ENCODE peak calls at places on chromosome 7, in nine cellular contexts. T is H1, K is HCT116, W is transverse colon, R is HepG2, G is endothelial cell of umbilical vein, I is sigmoid colon, P is breast epithelium, U is suprapubic skin. Y is an unnamed sample.

GRCh38 chr7:106462365-106462859 is 177.6 kb upstream of the NAMPT start:
- DNase-seq in W (no peak), K (no peak), G (peak), I (no peak), U (no peak), T (no peak), R (peak), P (no peak), Y (no peak)

GRCh38 chr7:124667312-124667711 is 98.3 kb downstream of the GPR37 start:
- DNase-seq in G (no peak), U (no peak), P (no peak), T (no peak), I (no peak), K (no peak), R (no peak), W (no peak), Y (no peak)

GRCh38 chr7:104093127-104093526 is 103.7 kb upstream of the RELN start:
- DNase-seq in T (no peak), I (no peak), W (no peak), G (no peak), K (no peak), R (no peak), P (no peak), U (no peak), Y (no peak)

GRCh38 chr7:35555934-35556333 is 139.0 kb downstream of the HERPUD2 start:
- DNase-seq in G (no peak), U (no peak), R (peak), P (no peak), T (no peak), W (no peak), K (no peak), I (no peak), Y (no peak)

GRCh38 chr7:81672872-81673271 is 97.0 kb downstream of the HGF start:
- DNase-seq in U (no peak), G (no peak), P (no peak), T (no peak), R (no peak), W (no peak), K (no peak), I (no peak), Y (no peak)

GRCh38 chr7:51237727-51238126 is 78.9 kb downstream of the COBL start:
- DNase-seq in G (no peak), U (no peak), P (no peak), W (no peak), I (no peak), K (no peak), R (no peak), T (no peak), Y (no peak)

GRCh38 chr7:128176696-128177095 is 64.4 kb upstream of the LEP start:
- DNase-seq in P (no peak), G (no peak), U (no peak), I (no peak), R (no peak), K (no peak), W (no peak), T (no peak), Y (no peak)

GRCh38 chr7:157520249-157520648 is 183.4 kb downstream of the DNAJB6 start:
- DNase-seq in I (peak), P (peak), R (no peak), G (no peak), K (no peak), T (peak), W (no peak), U (no peak), Y (peak)

GRCh38 chr7:1160665-1161010 is 642 bp upstream of the ZFAND2A start:
- DNase-seq in U (no peak), K (no peak), G (no peak), R (peak), P (no peak), W (peak), I (no peak), T (no peak), Y (peak)

GRCh38 chr7:155104913-155105312 is 34.8 kb downstream of the HTR5A start:
- DNase-seq in I (no peak), T (no peak), P (no peak), G (no peak), K (no peak), W (peak), U (no peak), R (no peak), Y (no peak)

GRCh38 chr7:149209518-149210269 is 14.3 kb downstream of the ZNF282 start:
- DNase-seq in K (peak), I (no peak), U (no peak), W (peak), T (peak), G (peak), R (peak), P (no peak), Y (no peak)

GRCh38 chr7:23204241-23204640 is 22.4 kb downstream of the NUP42 start:
- DNase-seq in K (no peak), T (no peak), I (no peak), W (no peak), R (no peak), U (no peak), P (no peak), G (no peak), Y (no peak)

GRCh38 chr7:126574838-126575250 is 677.9 kb downstream of the GRM8 start:
- DNase-seq in R (no peak), P (no peak), U (no peak), K (peak), T (no peak), W (no peak), G (no peak), I (no peak), Y (no peak)

GRCh38 chr7:90923576-90923975 is 327.5 kb downstream of the CDK14 start:
- DNase-seq in W (no peak), R (no peak), K (no peak), I (no peak), G (no peak), T (no peak), U (no peak), P (no peak), Y (no peak)

GRCh38 chr7:105097619-105098018 is 83.6 kb downstream of the KMT2E start:
- DNase-seq in K (no peak), U (no peak), T (no peak), P (no peak), W (no peak), R (no peak), I (no peak), G (peak), Y (no peak)

GRCh38 chr7:104196161-104196560 is 11.7 kb downstream of the ORC5 start:
- DNase-seq in I (no peak), P (no peak), G (peak), T (no peak), R (no peak), W (no peak), U (no peak), K (no peak), Y (no peak)

GRCh38 chr7:82609746-82610145 is 166.2 kb upstream of the CACNA2D1 start:
- DNase-seq in G (no peak), I (no peak), U (no peak), P (no peak), K (no peak), R (no peak), W (no peak), T (no peak), Y (no peak)

GRCh38 chr7:43729214-43729923 is at the start of gene COA1:
- DNase-seq in I (peak), R (peak), W (peak), T (peak), K (peak), U (peak), G (peak), P (peak), Y (peak)
- TF ChIP-seq CTCF in I (no peak), R (no peak), W (peak), T (no peak), K (no peak), U (no peak), G (no peak), P (peak), Y (peak)

GRCh38 chr7:76049295-76049694 is 1.4 kb downstream of the MDH2 start:
- DNase-seq in I (no peak), U (no peak), K (no peak), P (no peak), R (no peak), W (no peak), G (no peak), T (no peak), Y (no peak)
- TF ChIP-seq POLR2A in I (no peak), U (no peak), K (no peak), P (no peak), R (no peak), W (no peak), G (no peak), T (no peak), Y (no peak)

GRCh38 chr7:132065193-132065972 is 509.0 kb upstream of the PODXL start:
- DNase-seq in W (peak), G (peak), P (no peak), I (peak), U (no peak), K (peak), T (no peak), R (no peak), Y (no peak)
- TF ChIP-seq POLR2AphosphoS5 in W (peak), G (peak), P (no peak), I (peak), U (no peak), K (no peak), T (no peak), R (no peak), Y (no peak)

DNA sequence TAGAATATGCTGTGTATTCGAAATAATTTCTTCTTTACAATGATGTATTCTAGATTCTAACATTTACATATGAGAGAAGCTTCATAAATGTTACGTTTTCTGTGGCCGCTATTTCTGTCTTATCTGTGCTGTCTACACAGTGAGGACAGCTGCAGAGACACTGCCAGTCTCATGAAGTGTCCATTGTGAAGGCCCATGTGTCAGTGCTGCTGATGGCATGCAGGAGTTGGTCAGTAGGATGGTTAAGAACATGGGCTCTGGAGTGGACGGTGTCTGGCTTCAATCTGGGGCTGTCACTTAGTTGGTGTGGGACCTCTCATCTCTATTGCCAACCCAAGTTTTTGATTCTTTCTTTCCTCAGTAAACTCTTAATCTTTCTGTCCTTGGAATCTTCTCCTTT is 137.3 kb downstream of the SDK1 start:
- DNase-seq in T (no peak), G (no peak), K (no peak), W (no peak), U (no peak), P (no peak), R (no peak), I (no peak), Y (no peak)
- TF ChIP-seq CTCF in T (no peak), G (no peak), K (no peak), W (no peak), U (no peak), P (no peak), R (no peak), I (no peak), Y (no peak)

DNA sequence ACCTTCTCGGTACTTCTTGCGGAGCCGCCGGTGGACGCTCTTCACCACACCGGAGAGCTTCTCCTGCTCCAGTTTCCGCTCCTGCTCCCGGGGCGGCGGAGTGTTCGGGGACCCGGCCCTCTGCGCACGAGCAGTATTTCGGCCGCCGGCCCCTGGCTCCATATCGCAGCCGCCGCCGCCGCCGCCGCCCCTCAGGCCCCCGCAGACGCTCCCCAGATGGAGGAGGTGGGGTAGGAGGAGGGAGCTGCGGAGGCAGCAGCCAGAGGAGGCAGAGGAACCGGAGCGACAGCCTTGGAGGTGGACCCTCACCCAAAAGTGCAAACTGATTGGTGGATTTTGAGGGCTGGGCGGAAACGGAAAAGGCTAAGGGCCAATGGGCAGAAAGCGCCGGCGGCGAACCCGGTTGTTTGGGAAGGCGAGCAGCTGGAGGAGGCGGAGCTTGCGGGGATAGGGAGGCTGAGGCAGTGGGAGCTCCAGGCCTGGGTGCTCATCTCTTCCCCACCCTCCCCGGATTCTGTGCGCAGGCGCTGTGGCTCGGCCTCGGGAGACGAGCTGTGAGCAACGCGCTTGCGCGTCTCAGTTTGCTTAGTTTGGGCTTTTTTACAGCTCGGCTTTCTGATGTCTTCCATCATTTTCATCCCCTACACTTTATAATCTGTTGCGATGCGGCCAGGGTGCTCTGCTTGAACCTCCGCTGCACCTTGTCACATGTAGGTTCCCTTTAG is 146.9 kb downstream of the GPR85 start:
- DNase-seq in R (peak), I (peak), T (peak), U (peak), K (peak), W (peak), G (peak), P (peak), Y (peak)
- TF ChIP-seq POLR2A in R (peak), I (peak), T (no peak), U (no peak), K (peak), W (peak), G (peak), P (peak), Y (peak)

GRCh38 chr7:73852500-73852899 is 8.5 kb upstream of the TMEM270 start:
- DNase-seq in P (no peak), U (no peak), T (no peak), W (no peak), K (no peak), G (no peak), I (no peak), R (no peak), Y (no peak)
- TF ChIP-seq POLR2AphosphoS5 in P (no peak), U (no peak), T (no peak), W (no peak), K (no peak), G (no peak), I (no peak), R (no peak), Y (no peak)

DNA sequence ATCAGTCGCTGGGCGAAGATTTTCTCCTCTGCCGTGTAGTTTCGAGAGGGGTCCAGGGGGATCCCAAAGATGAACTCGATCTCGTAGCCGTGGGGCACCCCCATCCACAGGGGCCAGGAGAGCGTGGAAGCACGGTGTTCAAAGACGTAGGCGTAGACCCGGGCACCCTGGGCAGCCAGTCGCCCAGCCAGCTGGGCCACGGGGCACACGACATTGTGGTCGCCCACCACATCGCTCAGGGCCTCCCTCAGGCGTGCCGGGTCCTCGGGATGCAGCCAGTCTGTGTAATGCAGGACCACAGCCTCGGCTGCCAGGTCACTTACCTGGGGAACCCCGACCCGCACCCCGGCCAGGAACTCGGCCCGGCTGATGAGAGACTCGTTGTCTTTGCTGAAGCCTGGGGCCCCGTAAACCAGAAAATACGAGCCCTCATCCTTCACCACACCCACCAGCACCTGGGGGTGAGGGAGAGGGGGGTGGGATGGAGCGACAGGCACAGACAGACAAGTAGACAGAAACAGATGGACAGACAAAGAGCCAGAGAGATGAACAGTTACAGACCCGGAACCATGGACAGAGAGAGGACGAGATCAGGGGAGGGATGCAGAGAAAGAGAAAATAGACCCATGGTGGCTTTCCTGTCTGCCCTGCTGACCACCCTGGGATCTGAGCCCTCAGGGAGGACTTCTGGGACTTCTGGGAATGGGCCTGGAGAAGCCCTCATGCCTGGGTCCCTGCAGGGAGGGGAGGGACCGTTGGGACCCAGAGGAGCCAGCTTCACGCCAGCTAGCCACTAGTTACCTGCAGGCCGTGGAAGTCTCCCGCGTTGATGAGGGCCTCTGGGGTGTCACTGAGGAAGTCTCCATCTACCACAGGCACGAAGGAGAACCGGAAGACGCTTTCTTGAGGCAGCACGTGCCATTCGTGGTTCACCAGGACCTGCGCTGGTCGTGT is 3.0 kb downstream of the ACHE start:
- DNase-seq in R (no peak), W (no peak), U (no peak), T (no peak), G (no peak), K (no peak), P (no peak), I (peak), Y (peak)
- TF ChIP-seq CTCF in R (no peak), W (no peak), U (no peak), T (no peak), G (no peak), K (no peak), P (no peak), I (no peak), Y (no peak)

DNA sequence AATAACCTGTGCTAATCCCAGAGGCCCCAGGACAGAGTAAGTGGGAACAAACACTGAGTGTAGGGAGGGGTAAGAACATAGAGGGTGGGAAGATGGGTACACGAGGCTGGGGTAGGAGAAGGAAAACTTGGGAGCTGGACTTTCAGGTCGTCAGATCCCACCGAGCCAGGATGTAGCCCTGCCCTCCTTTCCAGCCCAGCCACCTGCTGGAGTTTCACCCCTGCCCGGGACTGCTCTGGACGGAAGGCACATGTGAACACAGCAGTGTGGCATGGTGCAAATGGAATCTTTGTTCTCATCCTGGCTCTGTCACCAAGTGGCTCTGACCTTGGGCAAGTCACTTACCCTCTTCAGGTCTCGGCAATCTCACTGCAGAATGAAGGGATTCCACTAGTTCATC is 52.8 kb downstream of the PODXL start:
- DNase-seq in R (no peak), I (no peak), K (no peak), P (no peak), U (no peak), T (no peak), W (no peak), G (no peak), Y (no peak)
- TF ChIP-seq POLR2A in R (peak), I (no peak), K (no peak), P (no peak), U (no peak), T (peak), W (no peak), G (no peak), Y (no peak)

GRCh38 chr7:111561909-111562732 is at the start of gene IMMP2L:
- DNase-seq in T (peak), K (peak), U (peak), R (peak), I (peak), W (peak), G (peak), P (peak), Y (peak)

GRCh38 chr7:111560773-111561658 is 1.3 kb downstream of the IMMP2L start:
- DNase-seq in W (no peak), I (no peak), T (no peak), G (peak), P (no peak), K (no peak), R (peak), U (no peak), Y (no peak)

GRCh38 chr7:111561659-111561908 is 708 bp downstream of the IMMP2L start:
- DNase-seq in K (no peak), R (no peak), U (no peak), P (no peak), I (no peak), G (no peak), T (peak), W (no peak), Y (no peak)

GRCh38 chr7:111568419-111568818 is 6.1 kb upstream of the IMMP2L start:
- DNase-seq in U (no peak), W (no peak), G (no peak), K (no peak), T (no peak), I (no peak), R (no peak), P (no peak), Y (no peak)

GRCh38 chr7:111564078-111564477 is 1.8 kb upstream of the IMMP2L start:
- DNase-seq in T (no peak), U (no peak), G (no peak), P (no peak), K (no peak), I (no peak), R (no peak), W (no peak), Y (no peak)
- TF ChIP-seq POLR2AphosphoS5 in T (no peak), U (no peak), G (no peak), P (no peak), K (no peak), I (no peak), R (no peak), W (no peak), Y (no peak)

GRCh38 chr7:134432296-134433152 is 26.4 kb downstream of the AKR1B1 start:
- DNase-seq in W (peak), K (peak), I (peak), T (peak), G (peak), U (peak), R (peak), P (peak), Y (peak)
- TF ChIP-seq CTCF in W (peak), K (peak), I (peak), T (peak), G (peak), U (peak), R (peak), P (peak), Y (peak)

Y was measured in spleen.